ENCODE peak calls at places on chromosomes 5 and 9, in eight cellular contexts. L is DMS153; F is cardiac fibroblast; A is prostate gland; C is dermis blood vessel endothelial cell; E is activated effector memory CD4-positive, alpha-beta T cell treated with Interleukin-2 at 50 U/mL for 16 hours; Y is lower leg skin; B is neural crest cell. D is an unnamed sample.

GRCh38 chr9:124594673-124595072 is 87.5 kb upstream of the NR5A1 start:
- DNase-seq in L (no peak), F (peak; percentile 18), A (no peak), C (no peak), E (no peak), Y (no peak), B (no peak), D (no peak)

GRCh38 chr5:96691503-96692303 is 29.5 kb downstream of the CAST start:
- DNase-seq in L (no peak), F (peak; percentile 50), A (no peak), C (no peak), E (no peak), Y (no peak), B (no peak), D (no peak)

GRCh38 chr5:32753051-32753450 is 41.9 kb downstream of the NPR3 start:
- DNase-seq in L (no peak), F (peak; percentile 39), A (no peak), C (no peak), E (no peak), Y (no peak), B (no peak), D (no peak)

GRCh38 chr5:77921369-77921768 is 145.2 kb upstream of the TBCA start:
- DNase-seq in L (no peak), F (no peak), A (no peak), C (no peak), E (no peak), Y (no peak), B (no peak), D (no peak)

GRCh38 chr9:108534741-108535140 is 321.0 kb downstream of the ACTL7B start:
- DNase-seq in L (no peak), F (peak; percentile 36), A (no peak), C (no peak), E (no peak), Y (no peak), B (no peak), D (no peak)

GRCh38 chr9:90881648-90882047 is 80.0 kb downstream of the SYK start:
- DNase-seq in L (no peak), F (no peak), A (no peak), C (no peak), E (no peak), Y (no peak), B (no peak), D (no peak)

GRCh38 chr5:155101697-155102096 is 88.1 kb downstream of the KIF4B start:
- DNase-seq in L (no peak), F (no peak), A (no peak), C (no peak), E (no peak), Y (no peak), B (no peak), D (no peak)

GRCh38 chr5:170584003-170584402 is 80.2 kb downstream of the KCNIP1 start:
- DNase-seq in L (no peak), F (no peak), A (no peak), C (no peak), E (no peak), Y (no peak), B (no peak), D (no peak)

GRCh38 chr5:36244076-36244475 is 2.4 kb upstream of the NADK2 start:
- DNase-seq in L (no peak), F (no peak), A (no peak), C (no peak), E (no peak), Y (no peak), B (no peak), D (no peak)

GRCh38 chr5:44740655-44741054 is 68.1 kb upstream of the MRPS30 start:
- DNase-seq in L (no peak), F (no peak), A (no peak), C (no peak), E (no peak), Y (no peak), B (no peak), D (no peak)

D was measured in activated CD4-positive, alpha-beta memory T cell treated with anti-CD3 and anti-CD28 coated beads for 36 hours.